ENCODE peak calls at places on chromosomes 11 and 22, in four cellular contexts. W, I, J and M are unnamed samples.
A peak's percentile ranks its signal among the peaks of the same experiment; 100 is the strongest.

GRCh38 chr11:68297812-68298658 is 14.4 kb upstream of the LRP5 start:
- DNase-seq in W (peak; percentile 74), I (peak; percentile 81), J (peak; percentile 85), M (no peak)

GRCh38 chr11:128174465-128175101 is 412.8 kb downstream of the ETS1 start:
- DNase-seq in W (no peak), I (peak; percentile 12), J (peak; percentile 65), M (no peak)

GRCh38 chr11:15923169-15923568 is 433.2 kb downstream of the SOX6 start:
- DNase-seq in W (no peak), I (no peak), J (no peak), M (no peak)

GRCh38 chr11:47477323-47477722 is 28.4 kb upstream of the RAPSN start:
- DNase-seq in W (no peak), I (no peak), J (no peak), M (peak; percentile 78)

GRCh38 chr11:33379931-33380330 is 122.8 kb downstream of the HIPK3 start:
- DNase-seq in W (no peak), I (no peak), J (no peak), M (no peak)

GRCh38 chr11:17673951-17674350 is 45.4 kb upstream of the MYOD1 start:
- DNase-seq in W (no peak), I (no peak), J (no peak), M (no peak)

GRCh38 chr22:41285441-41285819 is 557 bp downstream of the RANGAP1 start:
- DNase-seq in W (peak; percentile 90), I (peak; percentile 61), J (peak; percentile 48), M (peak; percentile 80)

GRCh38 chr11:2911088-2912037 is 17.9 kb downstream of the PHLDA2 start:
- DNase-seq in W (no peak), I (no peak), J (no peak), M (no peak)

GRCh38 chr22:46894081-46894671 is 131.7 kb downstream of the TBC1D22A start:
- DNase-seq in W (no peak), I (no peak), J (no peak), M (no peak)

GRCh38 chr11:112734207-112734606 is 227.0 kb upstream of the NCAM1 start:
- DNase-seq in W (no peak), I (no peak), J (peak; percentile 63), M (no peak)

GRCh38 chr11:29324328-29324727 is 692.5 kb downstream of the KCNA4 start:
- DNase-seq in W (no peak), I (no peak), J (no peak), M (no peak)

GRCh38 chr11:17386331-17387084 is 2.0 kb downstream of the KCNJ11 start:
- DNase-seq in W (no peak), I (peak; percentile 69), J (peak; percentile 75), M (no peak)

GRCh38 chr22:24973867-24974266 is 21.4 kb downstream of the KIAA1671 start:
- DNase-seq in W (no peak), I (no peak), J (no peak), M (no peak)

GRCh38 chr22:31647921-31648320 is 14.1 kb downstream of the PISD start:
- DNase-seq in W (no peak), I (no peak), J (no peak), M (no peak)

DNA sequence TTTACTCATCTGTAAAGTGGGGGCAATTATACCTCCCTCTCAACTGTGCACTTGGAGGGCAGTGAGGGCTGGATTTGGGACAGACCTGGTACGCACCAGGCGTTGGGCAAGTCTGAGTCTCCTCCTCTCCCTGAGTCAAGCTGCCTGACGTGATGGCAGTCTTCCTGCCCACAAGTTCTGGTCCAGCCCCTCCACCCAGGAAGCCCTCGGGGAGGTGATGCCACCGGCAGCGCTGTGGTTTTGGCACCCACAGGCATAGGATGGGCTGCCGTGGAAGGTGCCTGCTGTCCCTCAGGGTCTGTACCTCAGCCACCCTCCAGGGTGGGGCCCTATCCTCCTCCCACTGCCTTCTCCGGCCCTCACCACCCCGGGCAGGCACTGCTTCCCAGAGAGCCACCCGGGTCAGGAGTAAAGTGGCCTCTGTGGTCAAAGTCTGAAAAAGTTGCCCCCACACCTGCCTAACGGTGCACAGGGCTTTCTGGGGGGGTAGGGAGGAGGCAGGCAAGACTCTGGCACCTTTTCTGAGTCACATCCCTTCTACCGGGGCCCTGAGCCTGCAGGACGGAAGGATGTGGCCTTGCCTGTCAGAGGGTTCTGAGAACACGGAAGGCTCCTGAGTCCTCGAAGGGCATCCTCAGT is 6.5 kb upstream of the APOBEC3H start:
- DNase-seq in W (peak; percentile 97), I (no peak), J (no peak), M (peak; percentile 70)
- H3K27ac ChIP-seq in W (peak overlapping the region; percentile 85), I (no peak overlapping the region), J (no peak overlapping the region), M (peak overlapping the region; percentile 68)

GRCh38 chr11:14029415-14029814 is 66.9 kb downstream of the SPON1 start:
- DNase-seq in W (no peak), I (no peak), J (peak; percentile 77), M (no peak)
- H3K27ac ChIP-seq in W (no peak overlapping the region), I (no peak overlapping the region), J (no peak overlapping the region), M (no peak overlapping the region)

DNA sequence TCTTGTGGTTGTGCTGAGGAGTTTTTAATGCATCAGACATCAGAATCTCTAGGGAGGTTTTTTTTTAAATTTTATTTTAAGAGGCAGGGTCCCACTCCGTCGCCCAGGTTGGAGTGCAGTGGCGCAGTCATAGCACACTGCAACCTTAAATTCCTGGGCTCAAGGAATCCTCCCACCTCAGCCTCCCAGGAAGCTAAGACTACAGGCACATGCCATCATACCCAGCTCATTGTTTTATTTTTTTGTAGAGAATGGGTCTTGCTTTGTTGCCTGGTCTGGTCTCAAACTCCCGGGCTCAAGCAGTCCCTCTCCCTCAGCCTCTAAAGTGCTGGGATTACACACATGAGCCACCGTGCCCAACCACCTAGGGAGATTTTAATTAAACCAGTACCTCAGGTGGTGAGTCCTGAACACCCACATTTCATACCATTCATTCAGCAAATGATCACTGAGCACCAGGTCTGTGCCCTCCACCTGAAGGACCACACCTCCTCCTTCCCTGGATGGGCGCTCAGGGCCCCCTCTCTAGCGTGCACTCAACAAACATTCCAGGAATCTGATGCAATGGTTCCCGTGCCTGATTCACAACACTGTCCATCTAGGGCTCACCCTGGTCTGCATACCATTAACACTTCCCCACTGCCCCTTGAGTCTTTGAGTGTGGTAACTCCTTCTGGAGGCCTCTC is 9.5 kb upstream of the MYH9 start:
- DNase-seq in W (no peak), I (peak; percentile 64), J (no peak), M (no peak)
- H3K27ac ChIP-seq in W (no peak overlapping the region), I (peak overlapping the region; percentile 69), J (no peak overlapping the region), M (peak overlapping the region; percentile 93)

DNA sequence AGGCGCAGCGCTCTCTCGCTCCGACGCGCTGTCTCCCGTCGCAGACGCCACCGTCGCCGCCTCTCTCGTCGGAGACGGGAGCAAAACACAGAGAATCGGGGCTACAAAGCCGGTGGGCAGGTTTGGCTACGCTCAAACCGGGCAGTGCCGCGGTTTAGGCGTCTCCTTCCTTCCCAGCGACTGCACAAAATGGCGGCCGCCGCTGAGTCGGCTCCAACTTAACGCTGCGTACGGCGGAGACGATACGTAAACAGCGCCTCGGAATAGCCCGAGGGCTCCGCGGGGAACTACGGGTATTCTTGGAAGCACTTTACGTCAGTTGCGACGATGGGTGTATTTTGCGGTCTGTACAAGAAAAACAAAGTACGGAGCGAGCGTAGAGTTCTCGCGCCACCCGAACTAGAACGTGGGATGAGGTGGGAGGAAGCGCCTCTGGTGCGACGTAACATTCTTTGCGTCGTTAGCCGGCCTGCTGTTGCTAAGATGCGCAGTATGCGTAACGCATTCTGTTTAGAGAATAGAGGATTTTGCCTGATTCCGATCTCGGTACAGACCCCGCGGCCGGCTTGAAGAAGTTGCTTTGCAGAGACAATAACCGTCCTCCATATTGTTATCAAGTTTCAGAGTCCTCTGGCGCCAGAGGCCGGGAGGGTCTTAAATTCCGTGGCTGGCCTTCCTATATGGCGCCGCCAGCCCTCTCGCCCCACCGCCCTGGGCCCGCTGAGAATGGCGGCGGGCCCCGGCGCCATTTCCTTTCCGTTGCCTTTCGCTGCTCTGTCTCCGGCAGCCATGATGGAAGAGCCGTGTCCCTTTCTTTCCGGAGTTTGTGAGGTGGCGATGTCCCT is at the start of gene DDX17:
- DNase-seq in W (peak; percentile 96), I (peak; percentile 91), J (peak; percentile 94), M (peak; percentile 78)
- H3K27ac ChIP-seq in W (peak within 1 kb of the TSS; percentile 98), I (peak within 1 kb of the TSS; percentile 100), J (peak within 1 kb of the TSS; percentile 98), M (peak within 1 kb of the TSS; percentile 95)

GRCh38 chr22:50528682-50529415 is 963 bp downstream of the TYMP start:
- DNase-seq in W (no peak), I (no peak), J (no peak), M (no peak)
- H3K27ac ChIP-seq in W (no peak overlapping the region), I (no peak overlapping the region), J (no peak overlapping the region), M (peak overlapping the region; percentile 94)

DNA sequence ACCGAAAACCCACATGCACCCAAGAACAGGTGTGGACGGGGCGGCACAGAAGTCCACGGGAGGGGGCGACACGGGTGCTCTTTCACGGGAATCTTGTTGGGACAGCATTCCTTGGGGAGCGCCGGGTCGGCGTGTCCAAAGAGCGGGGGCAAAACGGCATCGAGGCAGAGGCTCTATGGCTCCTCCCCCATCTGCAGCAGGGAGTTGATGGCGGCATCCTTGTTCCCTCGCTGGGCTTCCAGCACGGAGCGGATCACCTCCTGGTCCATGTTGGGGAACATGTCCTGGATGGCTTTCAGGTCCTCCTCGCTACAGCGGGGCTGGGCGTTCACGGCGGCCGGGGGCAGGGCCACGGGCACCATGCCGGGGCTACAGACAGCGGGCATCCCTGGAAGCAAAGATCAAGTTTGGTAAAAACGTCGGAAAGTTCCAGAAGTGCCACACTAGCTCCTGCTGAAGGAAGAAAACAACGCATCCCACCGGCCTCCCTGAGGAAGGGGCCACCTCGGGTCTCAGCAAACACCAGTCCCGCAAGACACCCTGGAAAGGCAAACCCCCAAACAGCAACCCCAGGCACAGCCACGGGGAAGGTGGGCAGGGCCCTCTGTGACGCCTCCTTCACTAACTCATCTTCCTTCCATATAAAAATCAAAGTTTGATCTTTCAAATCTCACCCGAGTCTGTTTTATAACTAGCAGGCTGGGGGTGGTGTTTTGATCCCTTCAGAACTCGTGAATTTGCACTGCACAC is 32.4 kb downstream of the TOLLIP start:
- DNase-seq in W (no peak), I (no peak), J (no peak), M (no peak)
- H3K27ac ChIP-seq in W (no peak overlapping the region), I (no peak overlapping the region), J (no peak overlapping the region), M (no peak overlapping the region)

DNA sequence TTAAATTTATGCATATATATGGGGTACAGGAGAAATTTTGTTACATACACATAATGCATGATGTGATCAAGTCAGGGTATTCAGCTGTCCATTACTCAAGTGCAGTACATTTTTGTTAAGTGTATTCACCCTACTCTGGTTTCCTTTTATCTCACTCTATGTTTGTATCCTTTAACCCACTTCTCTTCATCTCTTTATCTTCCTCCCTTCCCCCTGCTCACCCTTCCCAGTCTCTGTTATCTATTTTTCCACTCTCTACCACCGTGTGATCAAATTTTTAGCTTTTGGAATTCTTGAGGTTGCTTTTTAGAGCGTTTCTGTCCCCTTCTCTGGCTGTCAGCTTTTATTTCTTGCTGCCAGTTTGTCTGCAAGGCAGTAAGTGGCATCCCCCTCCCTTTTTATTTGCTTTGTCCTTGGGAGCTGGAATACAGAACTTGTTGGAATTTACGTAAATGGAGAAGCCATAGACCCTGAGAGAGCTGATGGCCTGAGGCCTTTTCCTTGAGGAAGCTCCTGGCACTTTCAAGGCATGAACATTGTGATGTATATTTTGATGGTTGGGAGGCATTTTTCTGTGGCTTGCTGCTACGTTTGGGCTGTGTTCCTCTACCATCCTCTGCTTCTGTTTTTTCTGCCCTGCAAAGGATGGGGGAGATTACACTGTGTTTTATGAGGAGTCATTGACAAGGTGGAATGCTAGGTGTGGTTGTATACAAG is 148.6 kb downstream of the LDLRAD3 start:
- DNase-seq in W (no peak), I (no peak), J (peak; percentile 88), M (no peak)
- H3K27ac ChIP-seq in W (no peak overlapping the region), I (no peak overlapping the region), J (peak overlapping the region; percentile 67), M (no peak overlapping the region)

GRCh38 chr22:45473626-45474237 is 29.0 kb upstream of the FBLN1 start:
- DNase-seq in W (no peak), I (no peak), J (no peak), M (no peak)
- H3K27ac ChIP-seq in W (no peak overlapping the region), I (no peak overlapping the region), J (no peak overlapping the region), M (no peak overlapping the region)